ENCODE peak calls at places on chromosome 16, in nine cellular contexts. One of them, this sample, is unnamed.
A peak's percentile ranks its signal among the peaks of the same experiment; 100 is the strongest.

GRCh38 chr16:85326113-85326793 is 214.0 kb upstream of the CIBAR2 start:
- DNase-seq in heart left ventricle: no peak
- DNase-seq in Calu3: no peak
- DNase-seq in HTR-8/SVneo: no peak
- DNase-seq in NCI-H748 treated with DMSO at 0.1 percent for 48 hours: no peak
- DNase-seq in NCI-H446 treated with DMSO at 0.1 percent for 48 hours: no peak
- DNase-seq in fibroblast of the conjunctiva: no peak
- DNase-seq in MM.1S: no peak
- DNase-seq in NCI-H2081 treated with DMSO at 0.1 percent for 48 hours: no peak
- DNase-seq in this sample: no peak

GRCh38 chr16:84292032-84292431 is 2.6 kb upstream of the WFDC1 start:
- DNase-seq in heart left ventricle: no peak
- DNase-seq in Calu3: no peak
- DNase-seq in HTR-8/SVneo: no peak
- DNase-seq in NCI-H748 treated with DMSO at 0.1 percent for 48 hours: no peak
- DNase-seq in NCI-H446 treated with DMSO at 0.1 percent for 48 hours: no peak
- DNase-seq in fibroblast of the conjunctiva: no peak
- DNase-seq in MM.1S: no peak
- DNase-seq in NCI-H2081 treated with DMSO at 0.1 percent for 48 hours: peak; percentile 46
- DNase-seq in this sample: no peak

GRCh38 chr16:12017583-12017982 is 41.0 kb downstream of the SNX29 start:
- DNase-seq in heart left ventricle: no peak
- DNase-seq in Calu3: no peak
- DNase-seq in HTR-8/SVneo: peak; percentile 45
- DNase-seq in NCI-H748 treated with DMSO at 0.1 percent for 48 hours: no peak
- DNase-seq in NCI-H446 treated with DMSO at 0.1 percent for 48 hours: no peak
- DNase-seq in fibroblast of the conjunctiva: no peak
- DNase-seq in MM.1S: no peak
- DNase-seq in NCI-H2081 treated with DMSO at 0.1 percent for 48 hours: no peak
- DNase-seq in this sample: no peak

GRCh38 chr16:47876494-47876893 is 279.3 kb downstream of the ABCC12 start:
- DNase-seq in heart left ventricle: no peak
- DNase-seq in Calu3: no peak
- DNase-seq in HTR-8/SVneo: no peak
- DNase-seq in NCI-H748 treated with DMSO at 0.1 percent for 48 hours: no peak
- DNase-seq in NCI-H446 treated with DMSO at 0.1 percent for 48 hours: no peak
- DNase-seq in fibroblast of the conjunctiva: no peak
- DNase-seq in MM.1S: no peak
- DNase-seq in NCI-H2081 treated with DMSO at 0.1 percent for 48 hours: no peak
- DNase-seq in this sample: no peak

GRCh38 chr16:24988593-24989338 is 26.4 kb downstream of the ARHGAP17 start:
- DNase-seq in heart left ventricle: peak; percentile 43
- DNase-seq in Calu3: peak; percentile 75
- DNase-seq in HTR-8/SVneo: no peak
- DNase-seq in NCI-H748 treated with DMSO at 0.1 percent for 48 hours: no peak
- DNase-seq in NCI-H446 treated with DMSO at 0.1 percent for 48 hours: no peak
- DNase-seq in fibroblast of the conjunctiva: peak; percentile 54
- DNase-seq in MM.1S: peak; percentile 24
- DNase-seq in NCI-H2081 treated with DMSO at 0.1 percent for 48 hours: no peak
- DNase-seq in this sample: peak; percentile 67

GRCh38 chr16:63890723-63891122 is 1231.1 kb downstream of the CDH11 start:
- DNase-seq in heart left ventricle: no peak
- DNase-seq in Calu3: no peak
- DNase-seq in HTR-8/SVneo: no peak
- DNase-seq in NCI-H748 treated with DMSO at 0.1 percent for 48 hours: no peak
- DNase-seq in NCI-H446 treated with DMSO at 0.1 percent for 48 hours: no peak
- DNase-seq in fibroblast of the conjunctiva: no peak
- DNase-seq in MM.1S: no peak
- DNase-seq in NCI-H2081 treated with DMSO at 0.1 percent for 48 hours: no peak
- DNase-seq in this sample: no peak

GRCh38 chr16:19595043-19595767 is 39.7 kb downstream of the VPS35L start:
- DNase-seq in heart left ventricle: peak; percentile 37
- DNase-seq in Calu3: peak; percentile 78
- DNase-seq in HTR-8/SVneo: peak; percentile 70
- DNase-seq in NCI-H748 treated with DMSO at 0.1 percent for 48 hours: no peak
- DNase-seq in NCI-H446 treated with DMSO at 0.1 percent for 48 hours: no peak
- DNase-seq in fibroblast of the conjunctiva: no peak
- DNase-seq in MM.1S: no peak
- DNase-seq in NCI-H2081 treated with DMSO at 0.1 percent for 48 hours: no peak
- DNase-seq in this sample: no peak

GRCh38 chr16:17161034-17161433 is 309.7 kb downstream of the XYLT1 start:
- DNase-seq in heart left ventricle: no peak
- DNase-seq in Calu3: no peak
- DNase-seq in HTR-8/SVneo: no peak
- DNase-seq in NCI-H748 treated with DMSO at 0.1 percent for 48 hours: no peak
- DNase-seq in NCI-H446 treated with DMSO at 0.1 percent for 48 hours: peak; percentile 25
- DNase-seq in fibroblast of the conjunctiva: no peak
- DNase-seq in MM.1S: no peak
- DNase-seq in NCI-H2081 treated with DMSO at 0.1 percent for 48 hours: no peak
- DNase-seq in this sample: no peak

GRCh38 chr16:53159781-53160436 is 105.1 kb downstream of the CHD9 start:
- DNase-seq in heart left ventricle: no peak
- DNase-seq in Calu3: peak; percentile 15
- DNase-seq in HTR-8/SVneo: peak; percentile 58
- DNase-seq in NCI-H748 treated with DMSO at 0.1 percent for 48 hours: peak; percentile 3
- DNase-seq in NCI-H446 treated with DMSO at 0.1 percent for 48 hours: no peak
- DNase-seq in fibroblast of the conjunctiva: peak; percentile 31
- DNase-seq in MM.1S: peak; percentile 58
- DNase-seq in NCI-H2081 treated with DMSO at 0.1 percent for 48 hours: no peak
- DNase-seq in this sample: no peak

GRCh38 chr16:21554795-21555585 is 44.4 kb upstream of the METTL9 start:
- DNase-seq in heart left ventricle: peak; percentile 89
- DNase-seq in Calu3: peak; percentile 94
- DNase-seq in HTR-8/SVneo: peak; percentile 86
- DNase-seq in NCI-H748 treated with DMSO at 0.1 percent for 48 hours: peak; percentile 65
- DNase-seq in NCI-H446 treated with DMSO at 0.1 percent for 48 hours: peak; percentile 20
- DNase-seq in fibroblast of the conjunctiva: peak; percentile 51
- DNase-seq in MM.1S: peak; percentile 99
- DNase-seq in NCI-H2081 treated with DMSO at 0.1 percent for 48 hours: peak; percentile 31
- DNase-seq in this sample: peak; percentile 94

GRCh38 chr16:89870440-89870839 is 3.0 kb upstream of the TCF25 start:
- DNase-seq in heart left ventricle: no peak
- DNase-seq in Calu3: no peak
- DNase-seq in HTR-8/SVneo: no peak
- DNase-seq in NCI-H748 treated with DMSO at 0.1 percent for 48 hours: no peak
- DNase-seq in NCI-H446 treated with DMSO at 0.1 percent for 48 hours: no peak
- DNase-seq in fibroblast of the conjunctiva: no peak
- DNase-seq in MM.1S: no peak
- DNase-seq in NCI-H2081 treated with DMSO at 0.1 percent for 48 hours: no peak
- DNase-seq in this sample: no peak

GRCh38 chr16:88744839-88745521 is 38.7 kb downstream of the CTU2 start:
- DNase-seq in heart left ventricle: no peak
- DNase-seq in Calu3: no peak
- DNase-seq in HTR-8/SVneo: no peak
- DNase-seq in NCI-H748 treated with DMSO at 0.1 percent for 48 hours: no peak
- DNase-seq in NCI-H446 treated with DMSO at 0.1 percent for 48 hours: no peak
- DNase-seq in fibroblast of the conjunctiva: no peak
- DNase-seq in MM.1S: no peak
- DNase-seq in NCI-H2081 treated with DMSO at 0.1 percent for 48 hours: no peak
- DNase-seq in this sample: no peak

GRCh38 chr16:23577493-23577892 is 18.6 kb downstream of the NDUFAB1 start:
- DNase-seq in heart left ventricle: no peak
- DNase-seq in Calu3: no peak
- DNase-seq in HTR-8/SVneo: no peak
- DNase-seq in NCI-H748 treated with DMSO at 0.1 percent for 48 hours: no peak
- DNase-seq in NCI-H446 treated with DMSO at 0.1 percent for 48 hours: no peak
- DNase-seq in fibroblast of the conjunctiva: no peak
- DNase-seq in MM.1S: no peak
- DNase-seq in NCI-H2081 treated with DMSO at 0.1 percent for 48 hours: no peak
- DNase-seq in this sample: no peak

GRCh38 chr16:67406111-67406593 is 10.1 kb downstream of the ZDHHC1 start:
- DNase-seq in heart left ventricle: no peak
- DNase-seq in Calu3: no peak
- DNase-seq in HTR-8/SVneo: no peak
- DNase-seq in NCI-H748 treated with DMSO at 0.1 percent for 48 hours: no peak
- DNase-seq in NCI-H446 treated with DMSO at 0.1 percent for 48 hours: no peak
- DNase-seq in fibroblast of the conjunctiva: no peak
- DNase-seq in MM.1S: no peak
- DNase-seq in NCI-H2081 treated with DMSO at 0.1 percent for 48 hours: no peak
- DNase-seq in this sample: peak; percentile 77

This sample was measured in right atrium auricular region.